ENCODE peak calls at places on chromosome 18, in eight cellular contexts. A is choroid plexus epithelial cell, U is AG04450, J is epithelial cell of esophagus, H is fibroblast of lung, T is body of pancreas, S is A549, O is hepatocyte. R is an unnamed sample.

GRCh38 chr18:7725897-7726296 is 158.8 kb downstream of the PTPRM start:
- DNase-seq in A (no peak), U (no peak), J (no peak), H (no peak), T (no peak), S (no peak), O (no peak), R (no peak)

GRCh38 chr18:46385124-46385523 is 271.9 kb downstream of the LOXHD1 start:
- DNase-seq in A (no peak), U (no peak), J (no peak), H (no peak), T (no peak), S (no peak), O (no peak), R (no peak)

GRCh38 chr18:67731853-67732252 is 215.3 kb upstream of the DSEL start:
- DNase-seq in A (peak; percentile 22), U (peak; percentile 10), J (peak; percentile 88), H (peak; percentile 38), T (no peak), S (no peak), O (no peak), R (peak; percentile 5)

GRCh38 chr18:74290831-74291770 is 662 bp downstream of the CYB5A start:
- DNase-seq in A (no peak), U (no peak), J (peak; percentile 85), H (no peak), T (peak; percentile 78), S (no peak), O (peak; percentile 86), R (no peak)

GRCh38 chr18:22723741-22724140 is 209.4 kb upstream of the RBBP8 start:
- DNase-seq in A (no peak), U (no peak), J (no peak), H (no peak), T (no peak), S (no peak), O (peak; percentile 40), R (no peak)

GRCh38 chr18:26185267-26185666 is 41.0 kb upstream of the TAF4B start:
- DNase-seq in A (peak; percentile 11), U (no peak), J (peak; percentile 3), H (no peak), T (no peak), S (peak; percentile 19), O (no peak), R (no peak)

GRCh38 chr18:54296017-54296416 is 26.7 kb downstream of the POLI start:
- DNase-seq in A (peak; percentile 31), U (no peak), J (peak; percentile 9), H (peak; percentile 29), T (no peak), S (no peak), O (peak; percentile 8), R (peak; percentile 11)

GRCh38 chr18:23302852-23303527 is 150.1 kb upstream of the RIOK3 start:
- DNase-seq in A (peak; percentile 96), U (no peak), J (peak; percentile 71), H (peak; percentile 69), T (no peak), S (no peak), O (no peak), R (peak; percentile 31)

GRCh38 chr18:26268454-26268853 is 42.2 kb downstream of the TAF4B start:
- DNase-seq in A (no peak), U (no peak), J (peak; percentile 89), H (no peak), T (no peak), S (no peak), O (no peak), R (no peak)

GRCh38 chr18:13462686-13463085 is 244.1 kb downstream of the LDLRAD4 start:
- DNase-seq in A (no peak), U (no peak), J (no peak), H (no peak), T (no peak), S (no peak), O (no peak), R (no peak)

GRCh38 chr18:49669403-49669802 is 107.5 kb downstream of the LIPG start:
- DNase-seq in A (no peak), U (no peak), J (peak; percentile 94), H (no peak), T (no peak), S (no peak), O (no peak), R (peak; percentile 85)

GRCh38 chr18:3234457-3234856 is 13.1 kb upstream of the MYL12A start:
- DNase-seq in A (no peak), U (no peak), J (no peak), H (no peak), T (no peak), S (no peak), O (no peak), R (no peak)

GRCh38 chr18:70322928-70323327 is 34.1 kb downstream of the SOCS6 start:
- DNase-seq in A (peak; percentile 43), U (no peak), J (peak; percentile 70), H (peak; percentile 74), T (no peak), S (peak; percentile 19), O (peak; percentile 26), R (peak; percentile 95)

GRCh38 chr18:37429768-37430167 is 135.8 kb downstream of the CELF4 start:
- DNase-seq in A (no peak), U (no peak), J (no peak), H (no peak), T (no peak), S (no peak), O (no peak), R (no peak)

GRCh38 chr18:5841518-5841917 is 53.8 kb downstream of the TMEM200C start:
- DNase-seq in A (peak; percentile 21), U (no peak), J (no peak), H (peak; percentile 5), T (no peak), S (no peak), O (no peak), R (no peak)

GRCh38 chr18:44602380-44602779 is 78.3 kb upstream of the SETBP1 start:
- DNase-seq in A (peak; percentile 94), U (no peak), J (peak; percentile 46), H (peak; percentile 86), T (no peak), S (no peak), O (no peak), R (peak; percentile 86)

GRCh38 chr18:10559566-10560456 is 34.0 kb downstream of the NAPG start:
- DNase-seq in A (peak; percentile 20), U (no peak), J (peak; percentile 24), H (no peak), T (no peak), S (no peak), O (no peak), R (no peak)

GRCh38 chr18:62199629-62200028 is 12.6 kb downstream of the RELCH start:
- DNase-seq in A (no peak), U (no peak), J (peak; percentile 52), H (no peak), T (no peak), S (no peak), O (no peak), R (no peak)

GRCh38 chr18:23883277-23883790 is 131.2 kb upstream of the TTC39C start:
- DNase-seq in A (no peak), U (no peak), J (peak; percentile 86), H (no peak), T (no peak), S (no peak), O (peak; percentile 35), R (no peak)

GRCh38 chr18:56493531-56493930 is 144.9 kb downstream of the TXNL1 start:
- DNase-seq in A (no peak), U (no peak), J (no peak), H (no peak), T (no peak), S (no peak), O (no peak), R (no peak)

GRCh38 chr18:57107141-57107832 is 39.6 kb upstream of the BOD1L2 start:
- DNase-seq in A (peak; percentile 51), U (peak; percentile 2), J (peak; percentile 40), H (peak; percentile 34), T (no peak), S (no peak), O (peak; percentile 65), R (no peak)

GRCh38 chr18:46632401-46633089 is 24.5 kb downstream of the LOXHD1 start:
- DNase-seq in A (peak; percentile 28), U (no peak), J (peak; percentile 95), H (no peak), T (no peak), S (peak; percentile 13), O (no peak), R (peak; percentile 21)

GRCh38 chr18:65202091-65202490 is 548.7 kb upstream of the CDH7 start:
- DNase-seq in A (no peak), U (no peak), J (no peak), H (no peak), T (no peak), S (no peak), O (no peak), R (no peak)
- H3K4me3 ChIP-seq in A (no peak overlapping the region), U (no peak overlapping the region), J (no peak overlapping the region), H (no peak overlapping the region), T (no peak overlapping the region), S (no peak overlapping the region), O (no peak overlapping the region), R (no peak overlapping the region)

DNA sequence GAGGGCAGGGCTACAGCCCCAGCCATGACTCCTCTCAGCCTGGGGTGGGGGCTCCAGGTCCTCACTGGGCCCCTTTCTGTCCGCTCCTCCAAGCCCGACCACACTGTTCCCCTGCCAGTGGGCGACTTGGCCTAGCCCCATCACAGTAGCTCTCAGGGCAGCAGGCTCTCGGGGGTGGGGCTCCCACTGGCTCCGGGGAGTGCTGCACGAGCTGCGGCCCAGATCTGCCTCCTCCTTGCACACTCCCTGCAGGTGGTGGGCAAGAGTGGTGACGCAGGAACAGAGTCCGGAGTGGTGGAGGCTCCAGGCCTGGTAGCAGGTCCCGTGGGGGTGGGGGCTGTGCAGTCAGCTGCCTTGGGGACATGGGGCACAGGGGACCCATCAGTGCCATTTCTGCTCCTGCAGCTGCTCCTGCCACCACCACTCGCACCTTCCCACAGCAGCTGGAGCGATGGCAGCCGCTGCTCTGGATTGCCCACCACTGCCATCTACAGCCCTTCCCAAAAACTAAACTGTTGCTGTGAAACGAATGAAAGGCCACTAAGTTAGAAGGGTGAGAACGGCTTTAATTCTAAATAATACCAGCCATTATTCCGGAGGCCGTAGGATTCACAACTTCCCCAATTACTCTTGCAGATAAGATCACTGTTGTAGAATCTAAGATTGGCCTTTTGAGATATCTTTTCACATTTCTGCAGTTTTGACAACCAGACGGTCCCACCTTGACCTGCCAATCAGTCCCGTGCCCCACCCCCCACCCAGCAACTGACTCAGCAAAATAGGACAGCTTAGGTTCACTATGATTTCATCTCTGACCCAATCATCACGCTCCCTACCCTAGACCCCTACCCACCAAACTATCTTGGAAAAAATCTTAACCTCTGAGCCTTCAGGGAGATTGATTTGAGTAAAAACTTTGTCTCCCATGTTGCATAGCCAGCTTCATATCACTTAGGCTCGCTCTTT is 530.2 kb downstream of the DCC start:
- DNase-seq in A (no peak), U (no peak), J (no peak), H (no peak), T (peak; percentile 21), S (no peak), O (peak; percentile 9), R (no peak)
- TF ChIP-seq CTCF in A (no peak), U (no peak), J (no peak), H (no peak), T (peak; percentile 28), S (no peak), O (peak; percentile 31), R (no peak)

GRCh38 chr18:21604711-21605110 is 4.2 kb upstream of the ESCO1 start:
- DNase-seq in A (peak; percentile 31), U (no peak), J (no peak), H (no peak), T (no peak), S (no peak), O (no peak), R (no peak)
- H3K4me3 ChIP-seq in A (no peak overlapping the region), U (no peak overlapping the region), J (no peak overlapping the region), H (no peak overlapping the region), T (no peak overlapping the region), S (no peak overlapping the region), O (no peak overlapping the region), R (no peak overlapping the region)

GRCh38 chr18:71398530-71398929 is 1109.7 kb downstream of the SOCS6 start:
- DNase-seq in A (peak; percentile 70), U (no peak), J (no peak), H (peak; percentile 67), T (no peak), S (no peak), O (peak; percentile 10), R (no peak)
- TF ChIP-seq CTCF in A (peak; percentile 70), U (peak; percentile 31), J (no peak), H (peak; percentile 58), T (peak; percentile 19), S (no peak), O (peak; percentile 21), R (peak; percentile 53)